ENCODE peak calls at places on chromosomes 4 and X, in eight cellular contexts. I, Y, K, U, W, B, L and O are unnamed samples.
A peak's percentile ranks its signal among the peaks of the same experiment; 100 is the strongest.

GRCh38 chrX:13506574-13506973 is 62.8 kb upstream of the EGFL6 start:
- DNase-seq in I (no peak), Y (peak; percentile 61), K (peak; percentile 44), U (peak; percentile 54), W (peak; percentile 62), B (peak; percentile 31), L (peak; percentile 2), O (peak; percentile 28)

GRCh38 chr4:165692082-165692481 is 181.0 kb upstream of the TLL1 start:
- DNase-seq in I (no peak), Y (no peak), K (no peak), U (no peak), W (no peak), B (no peak), L (no peak), O (no peak)

GRCh38 chrX:138925330-138925729 is 213.8 kb upstream of the FGF13 start:
- DNase-seq in I (no peak), Y (peak; percentile 27), K (no peak), U (peak; percentile 59), W (no peak), B (no peak), L (no peak), O (no peak)

GRCh38 chr4:147580396-147580795 is 36.8 kb upstream of the TMEM184C start:
- DNase-seq in I (no peak), Y (peak; percentile 82), K (peak; percentile 6), U (no peak), W (no peak), B (no peak), L (no peak), O (no peak)

GRCh38 chr4:147596377-147596776 is 20.8 kb upstream of the TMEM184C start:
- DNase-seq in I (no peak), Y (peak; percentile 31), K (no peak), U (no peak), W (no peak), B (no peak), L (no peak), O (peak; percentile 7)

GRCh38 chr4:7857238-7857701 is 82.4 kb downstream of the AFAP1 start:
- DNase-seq in I (no peak), Y (peak; percentile 99), K (no peak), U (no peak), W (no peak), B (no peak), L (no peak), O (no peak)

GRCh38 chr4:20253272-20253798 is 1.6 kb downstream of the SLIT2 start:
- DNase-seq in I (no peak), Y (peak; percentile 15), K (no peak), U (no peak), W (no peak), B (no peak), L (no peak), O (no peak)

GRCh38 chr4:17285747-17286146 is 226.1 kb downstream of the QDPR start:
- DNase-seq in I (no peak), Y (no peak), K (no peak), U (no peak), W (no peak), B (no peak), L (no peak), O (no peak)

GRCh38 chr4:114005569-114006442 is 26.4 kb upstream of the ARSJ start:
- DNase-seq in I (no peak), Y (peak; percentile 82), K (no peak), U (no peak), W (no peak), B (no peak), L (no peak), O (no peak)

GRCh38 chr4:88759039-88759631 is 61.5 kb upstream of the NAP1L5 start:
- DNase-seq in I (no peak), Y (peak; percentile 64), K (no peak), U (peak; percentile 26), W (peak; percentile 32), B (no peak), L (peak; percentile 55), O (no peak)

GRCh38 chrX:129540725-129541184 is 696 bp downstream of the OCRL start:
- DNase-seq in I (no peak), Y (no peak), K (peak; percentile 44), U (peak; percentile 33), W (no peak), B (peak; percentile 25), L (peak; percentile 12), O (no peak)

GRCh38 chrX:72360326-72360725 is 54.6 kb upstream of the CITED1 start:
- DNase-seq in I (no peak), Y (no peak), K (no peak), U (no peak), W (no peak), B (no peak), L (no peak), O (no peak)

GRCh38 chrX:31931225-31931624 is 859.4 kb upstream of the FTHL17 start:
- DNase-seq in I (no peak), Y (peak; percentile 1), K (no peak), U (no peak), W (no peak), B (no peak), L (no peak), O (no peak)

DNA sequence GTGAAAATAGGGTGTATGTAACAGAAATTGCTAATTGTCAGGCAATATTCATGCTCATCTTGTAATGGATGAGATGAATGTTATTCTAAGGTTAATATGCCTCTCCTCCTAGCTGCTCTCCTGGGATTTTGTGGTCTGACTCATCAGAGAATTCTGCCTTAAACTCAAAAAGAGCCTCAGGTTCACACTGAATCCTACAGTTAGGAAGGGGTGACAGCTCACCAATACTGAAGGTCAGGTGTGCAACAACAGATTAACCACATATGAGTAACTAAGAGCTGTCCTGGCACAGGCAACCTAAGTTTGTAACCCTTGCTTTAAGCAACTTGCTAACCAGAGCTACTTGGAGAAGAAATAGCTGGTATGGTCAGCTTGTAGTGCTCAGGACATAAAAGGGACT is 197.7 kb downstream of the SPATA18 start:
- DNase-seq in I (no peak), Y (no peak), K (no peak), U (no peak), W (no peak), B (no peak), L (no peak), O (no peak)
- TF ChIP-seq RAD21 in I (no peak), Y (no peak), K (no peak), U (no peak), W (no peak), B (no peak), L (no peak), O (no peak)

GRCh38 chr4:73908965-73909364 is 39.8 kb downstream of the CXCL1 start:
- DNase-seq in I (no peak), Y (no peak), K (no peak), U (no peak), W (no peak), B (no peak), L (no peak), O (no peak)

GRCh38 chr4:73901031-73901430 is 31.8 kb downstream of the CXCL1 start:
- DNase-seq in I (no peak), Y (peak; percentile 37), K (no peak), U (no peak), W (no peak), B (no peak), L (no peak), O (no peak)

GRCh38 chr4:73902038-73902637 is 32.9 kb downstream of the CXCL1 start:
- DNase-seq in I (no peak), Y (peak; percentile 68), K (no peak), U (no peak), W (no peak), B (no peak), L (no peak), O (no peak)

GRCh38 chr4:73899321-73899720 is 30.1 kb downstream of the CXCL1 start:
- DNase-seq in I (no peak), Y (no peak), K (no peak), U (no peak), W (no peak), B (no peak), L (no peak), O (no peak)

GRCh38 chr4:73904491-73904890 is 35.3 kb downstream of the CXCL1 start:
- DNase-seq in I (no peak), Y (no peak), K (no peak), U (peak; percentile 15), W (no peak), B (no peak), L (no peak), O (no peak)
- TF ChIP-seq RAD21 in I (no peak), Y (no peak), K (no peak), U (no peak), W (no peak), B (no peak), L (no peak), O (no peak)

GRCh38 chr4:39631700-39632079 is 7.0 kb downstream of the SMIM14 start:
- DNase-seq in I (no peak), Y (no peak), K (no peak), U (no peak), W (no peak), B (no peak), L (no peak), O (no peak)

GRCh38 chr4:39637572-39638357 is 900 bp downstream of the SMIM14 start:
- DNase-seq in I (no peak), Y (peak; percentile 69), K (peak; percentile 55), U (peak; percentile 41), W (peak; percentile 54), B (no peak), L (peak; percentile 64), O (peak; percentile 21)

GRCh38 chr4:39638358-39639239 is at the start of gene SMIM14:
- DNase-seq in I (no peak), Y (peak; percentile 98), K (peak; percentile 93), U (peak; percentile 97), W (peak; percentile 98), B (peak; percentile 89), L (peak; percentile 96), O (peak; percentile 93)

GRCh38 chr4:39636786-39637185 is 1.9 kb downstream of the SMIM14 start:
- DNase-seq in I (no peak), Y (peak; percentile 31), K (no peak), U (no peak), W (no peak), B (no peak), L (no peak), O (no peak)

GRCh38 chr4:39635023-39635422 is 3.6 kb downstream of the SMIM14 start:
- DNase-seq in I (no peak), Y (no peak), K (no peak), U (no peak), W (no peak), B (no peak), L (no peak), O (no peak)
- TF ChIP-seq RAD21 in I (no peak), Y (no peak), K (no peak), U (no peak), W (no peak), B (no peak), L (no peak), O (peak; percentile 5)

GRCh38 chr4:77599378-77599777 is 6.2 kb upstream of the CXCL13 start:
- DNase-seq in I (no peak), Y (peak; percentile 41), K (no peak), U (peak; percentile 36), W (peak; percentile 20), B (peak; percentile 15), L (peak; percentile 30), O (peak; percentile 53)
- TF ChIP-seq RAD21 in I (peak; percentile 44), Y (peak; percentile 24), K (peak; percentile 35), U (no peak), W (no peak), B (peak; percentile 12), L (no peak), O (peak; percentile 41)

GRCh38 chr4:68927165-68927564 is 24.4 kb downstream of the UGT2A3 start:
- DNase-seq in I (no peak), Y (no peak), K (no peak), U (no peak), W (no peak), B (no peak), L (no peak), O (no peak)
- TF ChIP-seq RAD21 in I (no peak), Y (no peak), K (no peak), U (no peak), W (no peak), B (no peak), L (no peak), O (no peak)